ENCODE peak calls at places on chromosome 21, in eight cellular contexts. One of them, this sample, is unnamed.

GRCh38 chr21:43203523-43204080 is 34.8 kb downstream of the CRYAA start:
- DNase-seq in H9: peak; percentile 14
- DNase-seq in stimulated activated CD8-positive, alpha-beta memory T cell treated with anti-CD3 and anti-CD28 coated beads, Interleukin-12 subunit alpha, Interleukin-12 subunit beta, amount 100 ng/mL, for 4 hours: no peak
- DNase-seq in pulmonary artery endothelial cell: no peak
- DNase-seq in PC-3: no peak
- DNase-seq in SK-N-DZ: no peak
- DNase-seq in RCC 7860: no peak
- DNase-seq in breast epithelium: peak; percentile 25
- DNase-seq in this sample: no peak

GRCh38 chr21:43866659-43867331 is 1.8 kb downstream of the AGPAT3 start:
- DNase-seq in H9: no peak
- DNase-seq in stimulated activated CD8-positive, alpha-beta memory T cell treated with anti-CD3 and anti-CD28 coated beads, Interleukin-12 subunit alpha, Interleukin-12 subunit beta, amount 100 ng/mL, for 4 hours: peak; percentile 20
- DNase-seq in RCC 7860: no peak
- DNase-seq in pulmonary artery endothelial cell: no peak
- DNase-seq in PC-3: peak; percentile 46
- DNase-seq in breast epithelium: no peak
- DNase-seq in SK-N-DZ: no peak
- DNase-seq in this sample: no peak

GRCh38 chr21:43744725-43745124 is 25.8 kb downstream of the PDXK start:
- DNase-seq in stimulated activated CD8-positive, alpha-beta memory T cell treated with anti-CD3 and anti-CD28 coated beads, Interleukin-12 subunit alpha, Interleukin-12 subunit beta, amount 100 ng/mL, for 4 hours: no peak
- DNase-seq in SK-N-DZ: no peak
- DNase-seq in breast epithelium: no peak
- DNase-seq in pulmonary artery endothelial cell: no peak
- DNase-seq in H9: no peak
- DNase-seq in PC-3: no peak
- DNase-seq in RCC 7860: no peak
- DNase-seq in this sample: no peak

GRCh38 chr21:32007461-32007860 is 134.6 kb downstream of the HUNK start:
- DNase-seq in pulmonary artery endothelial cell: no peak
- DNase-seq in PC-3: peak; percentile 53
- DNase-seq in RCC 7860: peak; percentile 18
- DNase-seq in stimulated activated CD8-positive, alpha-beta memory T cell treated with anti-CD3 and anti-CD28 coated beads, Interleukin-12 subunit alpha, Interleukin-12 subunit beta, amount 100 ng/mL, for 4 hours: no peak
- DNase-seq in breast epithelium: no peak
- DNase-seq in H9: no peak
- DNase-seq in SK-N-DZ: no peak
- DNase-seq in this sample: no peak

GRCh38 chr21:44925027-44925755 is 4.5 kb upstream of the ITGB2 start:
- DNase-seq in stimulated activated CD8-positive, alpha-beta memory T cell treated with anti-CD3 and anti-CD28 coated beads, Interleukin-12 subunit alpha, Interleukin-12 subunit beta, amount 100 ng/mL, for 4 hours: no peak
- DNase-seq in pulmonary artery endothelial cell: no peak
- DNase-seq in RCC 7860: no peak
- DNase-seq in H9: no peak
- DNase-seq in breast epithelium: no peak
- DNase-seq in PC-3: peak; percentile 45
- DNase-seq in SK-N-DZ: no peak
- DNase-seq in this sample: no peak

GRCh38 chr21:39374046-39374445 is 25.2 kb upstream of the HMGN1 start:
- DNase-seq in RCC 7860: no peak
- DNase-seq in pulmonary artery endothelial cell: no peak
- DNase-seq in SK-N-DZ: no peak
- DNase-seq in H9: no peak
- DNase-seq in breast epithelium: no peak
- DNase-seq in stimulated activated CD8-positive, alpha-beta memory T cell treated with anti-CD3 and anti-CD28 coated beads, Interleukin-12 subunit alpha, Interleukin-12 subunit beta, amount 100 ng/mL, for 4 hours: no peak
- DNase-seq in PC-3: no peak
- DNase-seq in this sample: no peak

GRCh38 chr21:34885125-34885524 is 164.0 kb downstream of the RUNX1 start:
- DNase-seq in breast epithelium: no peak
- DNase-seq in pulmonary artery endothelial cell: no peak
- DNase-seq in H9: no peak
- DNase-seq in stimulated activated CD8-positive, alpha-beta memory T cell treated with anti-CD3 and anti-CD28 coated beads, Interleukin-12 subunit alpha, Interleukin-12 subunit beta, amount 100 ng/mL, for 4 hours: no peak
- DNase-seq in RCC 7860: no peak
- DNase-seq in SK-N-DZ: no peak
- DNase-seq in PC-3: peak; percentile 24
- DNase-seq in this sample: no peak

GRCh38 chr21:37862536-37862935 is 53.7 kb downstream of the KCNJ6 start:
- DNase-seq in PC-3: peak; percentile 39
- DNase-seq in pulmonary artery endothelial cell: no peak
- DNase-seq in RCC 7860: peak; percentile 36
- DNase-seq in stimulated activated CD8-positive, alpha-beta memory T cell treated with anti-CD3 and anti-CD28 coated beads, Interleukin-12 subunit alpha, Interleukin-12 subunit beta, amount 100 ng/mL, for 4 hours: no peak
- DNase-seq in SK-N-DZ: peak; percentile 39
- DNase-seq in breast epithelium: no peak
- DNase-seq in H9: peak; percentile 35
- DNase-seq in this sample: no peak

GRCh38 chr21:26961704-26962103 is 5.2 kb downstream of the ADAMTS5 start:
- DNase-seq in breast epithelium: no peak
- DNase-seq in RCC 7860: no peak
- DNase-seq in H9: peak; percentile 51
- DNase-seq in SK-N-DZ: no peak
- DNase-seq in stimulated activated CD8-positive, alpha-beta memory T cell treated with anti-CD3 and anti-CD28 coated beads, Interleukin-12 subunit alpha, Interleukin-12 subunit beta, amount 100 ng/mL, for 4 hours: no peak
- DNase-seq in pulmonary artery endothelial cell: no peak
- DNase-seq in PC-3: peak; percentile 28
- DNase-seq in this sample: no peak

GRCh38 chr21:37338671-37339526 is 27.7 kb upstream of the DYRK1A start:
- DNase-seq in breast epithelium: no peak
- DNase-seq in pulmonary artery endothelial cell: peak; percentile 66
- DNase-seq in PC-3: peak; percentile 97
- DNase-seq in SK-N-DZ: peak; percentile 77
- DNase-seq in H9: no peak
- DNase-seq in RCC 7860: peak; percentile 91
- DNase-seq in stimulated activated CD8-positive, alpha-beta memory T cell treated with anti-CD3 and anti-CD28 coated beads, Interleukin-12 subunit alpha, Interleukin-12 subunit beta, amount 100 ng/mL, for 4 hours: no peak
- DNase-seq in this sample: no peak

GRCh38 chr21:31184462-31184861 is 146.2 kb upstream of the KRTAP19-8 start:
- DNase-seq in pulmonary artery endothelial cell: no peak
- DNase-seq in H9: no peak
- DNase-seq in RCC 7860: no peak
- DNase-seq in breast epithelium: no peak
- DNase-seq in PC-3: no peak
- DNase-seq in SK-N-DZ: peak; percentile 67
- DNase-seq in stimulated activated CD8-positive, alpha-beta memory T cell treated with anti-CD3 and anti-CD28 coated beads, Interleukin-12 subunit alpha, Interleukin-12 subunit beta, amount 100 ng/mL, for 4 hours: peak; percentile 37
- DNase-seq in this sample: no peak

GRCh38 chr21:33775100-33775828 is 133.0 kb downstream of the ITSN1 start:
- DNase-seq in breast epithelium: no peak
- DNase-seq in PC-3: no peak
- DNase-seq in pulmonary artery endothelial cell: no peak
- DNase-seq in H9: no peak
- DNase-seq in stimulated activated CD8-positive, alpha-beta memory T cell treated with anti-CD3 and anti-CD28 coated beads, Interleukin-12 subunit alpha, Interleukin-12 subunit beta, amount 100 ng/mL, for 4 hours: no peak
- DNase-seq in RCC 7860: no peak
- DNase-seq in SK-N-DZ: no peak
- DNase-seq in this sample: no peak

GRCh38 chr21:42526379-42526727 is 12.7 kb downstream of the SLC37A1 start:
- DNase-seq in H9: no peak
- DNase-seq in breast epithelium: no peak
- DNase-seq in RCC 7860: no peak
- DNase-seq in SK-N-DZ: no peak
- DNase-seq in pulmonary artery endothelial cell: no peak
- DNase-seq in stimulated activated CD8-positive, alpha-beta memory T cell treated with anti-CD3 and anti-CD28 coated beads, Interleukin-12 subunit alpha, Interleukin-12 subunit beta, amount 100 ng/mL, for 4 hours: no peak
- DNase-seq in PC-3: no peak
- DNase-seq in this sample: no peak

GRCh38 chr21:15138475-15138874 is 73.7 kb upstream of the NRIP1 start:
- DNase-seq in SK-N-DZ: no peak
- DNase-seq in H9: no peak
- DNase-seq in PC-3: no peak
- DNase-seq in breast epithelium: no peak
- DNase-seq in stimulated activated CD8-positive, alpha-beta memory T cell treated with anti-CD3 and anti-CD28 coated beads, Interleukin-12 subunit alpha, Interleukin-12 subunit beta, amount 100 ng/mL, for 4 hours: no peak
- DNase-seq in pulmonary artery endothelial cell: no peak
- DNase-seq in RCC 7860: no peak
- DNase-seq in this sample: no peak

GRCh38 chr21:41957991-41958766 is 4.4 kb upstream of the C2CD2 start:
- DNase-seq in SK-N-DZ: no peak
- DNase-seq in pulmonary artery endothelial cell: peak; percentile 99
- DNase-seq in PC-3: peak; percentile 99
- DNase-seq in H9: no peak
- DNase-seq in RCC 7860: peak; percentile 92
- DNase-seq in breast epithelium: peak; percentile 58
- DNase-seq in stimulated activated CD8-positive, alpha-beta memory T cell treated with anti-CD3 and anti-CD28 coated beads, Interleukin-12 subunit alpha, Interleukin-12 subunit beta, amount 100 ng/mL, for 4 hours: no peak
- DNase-seq in this sample: no peak

GRCh38 chr21:39004776-39005605 is 178.3 kb downstream of the PSMG1 start:
- DNase-seq in pulmonary artery endothelial cell: no peak
- DNase-seq in RCC 7860: no peak
- DNase-seq in breast epithelium: no peak
- DNase-seq in H9: peak; percentile 63
- DNase-seq in stimulated activated CD8-positive, alpha-beta memory T cell treated with anti-CD3 and anti-CD28 coated beads, Interleukin-12 subunit alpha, Interleukin-12 subunit beta, amount 100 ng/mL, for 4 hours: no peak
- DNase-seq in SK-N-DZ: no peak
- DNase-seq in PC-3: no peak
- DNase-seq in this sample: no peak

GRCh38 chr21:38306407-38306806 is 49.6 kb downstream of the KCNJ15 start:
- DNase-seq in breast epithelium: no peak
- DNase-seq in PC-3: peak; percentile 40
- DNase-seq in pulmonary artery endothelial cell: peak; percentile 52
- DNase-seq in H9: no peak
- DNase-seq in SK-N-DZ: no peak
- DNase-seq in RCC 7860: peak; percentile 30
- DNase-seq in stimulated activated CD8-positive, alpha-beta memory T cell treated with anti-CD3 and anti-CD28 coated beads, Interleukin-12 subunit alpha, Interleukin-12 subunit beta, amount 100 ng/mL, for 4 hours: no peak
- DNase-seq in this sample: no peak

GRCh38 chr21:28016571-28016970 is 976.1 kb downstream of the LTN1 start:
- DNase-seq in breast epithelium: no peak
- DNase-seq in SK-N-DZ: no peak
- DNase-seq in RCC 7860: no peak
- DNase-seq in stimulated activated CD8-positive, alpha-beta memory T cell treated with anti-CD3 and anti-CD28 coated beads, Interleukin-12 subunit alpha, Interleukin-12 subunit beta, amount 100 ng/mL, for 4 hours: no peak
- DNase-seq in H9: no peak
- DNase-seq in PC-3: no peak
- DNase-seq in pulmonary artery endothelial cell: no peak
- DNase-seq in this sample: no peak

GRCh38 chr21:23939369-23940065 is 1667.8 kb downstream of the MRPL39 start:
- DNase-seq in breast epithelium: no peak
- DNase-seq in SK-N-DZ: no peak
- DNase-seq in RCC 7860: no peak
- DNase-seq in pulmonary artery endothelial cell: no peak
- DNase-seq in H9: no peak
- DNase-seq in PC-3: no peak
- DNase-seq in stimulated activated CD8-positive, alpha-beta memory T cell treated with anti-CD3 and anti-CD28 coated beads, Interleukin-12 subunit alpha, Interleukin-12 subunit beta, amount 100 ng/mL, for 4 hours: no peak
- DNase-seq in this sample: no peak

This sample was measured in iPS DF 19.7.